ENCODE peak calls at places on chromosomes 11 and 22, in four cellular contexts. A is fibroblast of pulmonary artery, J is ovary, L is left ventricle myocardium inferior. K is an unnamed sample.

GRCh38 chr11:122717264-122717867 is 61.8 kb downstream of the UBASH3B start:
- DNase-seq in A (no peak), J (no peak), L (no peak), K (no peak)

GRCh38 chr11:65448074-65448417 is 25.4 kb downstream of the NEAT1 start:
- DNase-seq in A (no peak), J (no peak), L (no peak), K (no peak)

GRCh38 chr11:68854273-68854958 is 12.7 kb upstream of the CPT1A start:
- DNase-seq in A (no peak), J (no peak), L (no peak), K (no peak)

GRCh38 chr11:121131656-121132055 is 30.6 kb downstream of the TECTA start:
- DNase-seq in A (no peak), J (no peak), L (no peak), K (no peak)

GRCh38 chr22:40224702-40225101 is 47.0 kb downstream of the TNRC6B start:
- DNase-seq in A (no peak), J (no peak), L (no peak), K (no peak)

GRCh38 chr22:35435201-35435712 is 35.3 kb downstream of the MCM5 start:
- DNase-seq in A (no peak), J (no peak), L (no peak), K (no peak)

GRCh38 chr11:126135182-126136176 is 72.8 kb upstream of the CDON start:
- DNase-seq in A (no peak), J (no peak), L (no peak), K (no peak)

GRCh38 chr11:64409278-64409677 is 50.3 kb downstream of the RPS6KA4 start:
- DNase-seq in A (no peak), J (no peak), L (no peak), K (no peak)

GRCh38 chr11:65423516-65424199 is 1.1 kb downstream of the NEAT1 start:
- DNase-seq in A (no peak), J (peak), L (peak), K (no peak)

GRCh38 chr11:128948583-128948982 is 5.9 kb upstream of the TP53AIP1 start:
- DNase-seq in A (no peak), J (no peak), L (no peak), K (no peak)

GRCh38 chr11:44559207-44559943 is 6.1 kb upstream of the CD82 start:
- DNase-seq in A (no peak), J (no peak), L (no peak), K (no peak)

GRCh38 chr11:2912498-2912897 is 16.7 kb downstream of the PHLDA2 start:
- DNase-seq in A (peak), J (no peak), L (no peak), K (peak)

GRCh38 chr22:36762687-36763260 is 13.1 kb downstream of the IFT27 start:
- DNase-seq in A (peak), J (peak), L (peak), K (no peak)

GRCh38 chr22:46584081-46584903 is 35.9 kb upstream of the GRAMD4 start:
- DNase-seq in A (no peak), J (peak), L (peak), K (no peak)

GRCh38 chr11:128148208-128148607 is 439.1 kb downstream of the ETS1 start:
- DNase-seq in A (no peak), J (no peak), L (no peak), K (no peak)

GRCh38 chr11:86152006-86152862 is 83.3 kb upstream of the PICALM start:
- DNase-seq in A (peak), J (no peak), L (no peak), K (no peak)

GRCh38 chr22:20102203-20102780 is 13.6 kb upstream of the RANBP1 start:
- DNase-seq in A (no peak), J (no peak), L (no peak), K (no peak)

GRCh38 chr11:132126973-132127900 is 756.8 kb downstream of the NTM start:
- DNase-seq in A (peak), J (no peak), L (peak), K (peak)

GRCh38 chr11:56176318-56176717 is at the start of gene OR5J2:
- DNase-seq in A (no peak), J (no peak), L (no peak), K (no peak)

GRCh38 chr11:46039990-46040389 is 81.3 kb downstream of the PHF21A start:
- DNase-seq in A (peak), J (no peak), L (no peak), K (peak)

GRCh38 chr22:41500303-41500702 is 31.4 kb downstream of the ACO2 start:
- DNase-seq in A (no peak), J (no peak), L (no peak), K (no peak)

GRCh38 chr11:120972621-120973020 is 51.3 kb upstream of the TBCEL start:
- DNase-seq in A (no peak), J (no peak), L (no peak), K (no peak)

GRCh38 chr11:45663486-45664375 is 1.7 kb downstream of the CHST1 start:
- DNase-seq in A (no peak), J (no peak), L (no peak), K (no peak)

GRCh38 chr22:44202261-44202789 is 21.6 kb downstream of the PARVG start:
- DNase-seq in A (peak), J (peak), L (no peak), K (peak)

GRCh38 chr22:46635756-46636155 is 15.6 kb downstream of the GRAMD4 start:
- DNase-seq in A (no peak), J (no peak), L (no peak), K (no peak)

GRCh38 chr22:35312198-35313059 is 12.7 kb downstream of the TOM1 start:
- DNase-seq in A (no peak), J (peak), L (no peak), K (no peak)

GRCh38 chr11:69918938-69919650 is 99.9 kb upstream of the FGF3 start:
- DNase-seq in A (peak), J (peak), L (peak), K (no peak)

GRCh38 chr11:82899957-82900276 is 313 bp downstream of the PRCP start:
- DNase-seq in A (no peak), J (no peak), L (no peak), K (no peak)

GRCh38 chr22:29128891-29129643 is 56.2 kb downstream of the KREMEN1 start:
- DNase-seq in A (no peak), J (no peak), L (no peak), K (no peak)

GRCh38 chr11:113906038-113906437 is 1.4 kb downstream of the HTR3B start:
- DNase-seq in A (peak), J (no peak), L (no peak), K (no peak)

GRCh38 chr22:19961201-19961580 is 19.6 kb upstream of the TXNRD2 start:
- DNase-seq in A (no peak), J (no peak), L (no peak), K (no peak)

GRCh38 chr22:19604711-19605268 is 80.6 kb upstream of the CLDN5 start:
- DNase-seq in A (no peak), J (no peak), L (no peak), K (no peak)

GRCh38 chr22:41672780-41673509 is 15.7 kb downstream of the SNU13 start:
- DNase-seq in A (no peak), J (no peak), L (no peak), K (no peak)

GRCh38 chr22:18071968-18072310 is 5.9 kb upstream of the PEX26 start:
- DNase-seq in A (no peak), J (no peak), L (no peak), K (no peak)

GRCh38 chr11:47348859-47349258 is 3.6 kb downstream of the MYBPC3 start:
- DNase-seq in A (peak), J (no peak), L (no peak), K (no peak)

GRCh38 chr11:80638296-80638695 is 1197.5 kb upstream of the TENM4 start:
- DNase-seq in A (no peak), J (no peak), L (no peak), K (no peak)

GRCh38 chr11:67266424-67267187 is at the start of gene GRK2:
- DNase-seq in A (peak), J (peak), L (no peak), K (no peak)

GRCh38 chr11:67267188-67268035 is 1.1 kb downstream of the GRK2 start:
- DNase-seq in A (no peak), J (peak), L (no peak), K (no peak)

GRCh38 chr11:67269401-67270255 is 3.4 kb downstream of the GRK2 start:
- DNase-seq in A (no peak), J (peak), L (no peak), K (no peak)

GRCh38 chr11:67268684-67269268 is 2.5 kb downstream of the GRK2 start:
- DNase-seq in A (no peak), J (peak), L (no peak), K (no peak)

DNA sequence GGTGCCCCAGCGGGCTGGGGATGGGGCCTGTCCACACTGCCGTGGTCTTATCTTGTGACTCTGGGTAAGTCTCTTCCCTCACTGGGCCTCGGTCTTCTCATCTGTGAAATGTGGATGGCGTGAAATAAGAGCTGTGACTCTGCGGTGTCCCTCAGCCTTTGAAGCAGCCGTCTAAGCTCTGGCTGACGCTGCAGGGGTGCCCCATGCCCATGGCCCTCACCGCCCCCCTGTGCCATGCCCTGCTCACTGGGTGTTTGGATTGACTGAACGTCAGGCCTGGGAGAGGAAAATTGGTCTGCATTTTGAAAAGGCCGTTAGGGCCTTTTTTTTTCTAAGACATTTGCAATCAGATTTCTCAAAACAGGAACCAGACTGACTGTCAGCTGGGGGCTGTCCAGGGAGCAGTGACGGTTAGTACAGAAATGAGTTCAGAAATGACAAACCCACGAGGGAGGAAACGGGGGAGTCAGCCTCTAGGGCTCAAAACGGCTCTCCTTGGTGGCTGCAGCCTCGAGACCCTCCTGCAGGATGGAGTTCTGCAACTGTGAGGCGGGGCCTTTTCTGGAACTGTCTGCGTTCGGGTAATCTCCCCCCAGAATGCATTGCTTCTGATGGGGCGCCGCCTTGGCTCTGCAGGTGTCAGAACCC is 1.9 kb downstream of the GRK2 start:
- DNase-seq in A (no peak), J (peak), L (no peak), K (no peak)
- H3K4me3 ChIP-seq in A (peak), J (peak), L (peak), K (peak)

GRCh38 chr11:74730601-74731260 is 495 bp downstream of the CHRDL2 start:
- DNase-seq in A (no peak), J (no peak), L (no peak), K (no peak)
- H3K4me3 ChIP-seq in A (no peak), J (peak), L (peak), K (peak)

DNA sequence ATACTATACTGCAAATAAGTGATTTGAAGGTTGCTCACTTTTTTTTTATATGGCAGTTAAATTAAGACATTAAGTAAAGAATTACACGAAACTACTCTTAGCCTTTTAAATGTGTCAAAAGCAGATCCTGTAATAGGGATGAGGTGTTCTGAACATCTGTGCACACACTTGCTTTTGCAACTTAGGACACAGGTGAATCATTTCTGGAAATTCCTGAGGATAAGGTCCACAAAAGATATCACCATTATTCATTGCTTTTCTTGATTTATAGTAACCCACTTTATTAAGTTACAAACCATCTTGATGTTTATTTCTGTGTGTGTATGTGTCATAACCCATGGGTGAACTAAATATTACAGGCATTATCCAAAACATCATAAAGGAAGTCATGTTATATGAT is 55.9 kb downstream of the SLC5A12 start:
- DNase-seq in A (no peak), J (no peak), L (no peak), K (no peak)
- H3K4me3 ChIP-seq in A (no peak), J (no peak), L (no peak), K (no peak)

GRCh38 chr11:67530282-67530592 is 7.0 kb upstream of the CABP2 start:
- DNase-seq in A (no peak), J (no peak), L (no peak), K (no peak)
- H3K4me3 ChIP-seq in A (no peak), J (no peak), L (no peak), K (no peak)

GRCh38 chr11:205221-206001 is 1.8 kb downstream of the BET1L start:
- DNase-seq in A (no peak), J (no peak), L (no peak), K (no peak)
- H3K4me3 ChIP-seq in A (peak), J (no peak), L (peak), K (peak)

GRCh38 chr22:32788884-32789624 is 12.5 kb upstream of the TIMP3 start:
- DNase-seq in A (peak), J (no peak), L (no peak), K (no peak)
- H3K4me3 ChIP-seq in A (no peak), J (no peak), L (no peak), K (no peak)